ENCODE peak calls at places on chromosomes 4 and X, in six cellular contexts. One of them, this sample, is unnamed.
A peak's percentile ranks its signal among the peaks of the same experiment; 100 is the strongest.

GRCh38 chr4:105455998-105456397 is 17.9 kb downstream of the PPA2 start:
- DNase-seq in uterus: no peak
- DNase-seq in tibial artery: no peak
- DNase-seq in fibroblast of villous mesenchyme: peak; percentile 86
- DNase-seq in upper lobe of left lung: no peak
- DNase-seq in heart right ventricle: no peak
- DNase-seq in this sample: no peak

GRCh38 chr4:122921971-122922876 is at the start of gene NUDT6:
- DNase-seq in tibial artery: peak; percentile 75
- DNase-seq in fibroblast of villous mesenchyme: peak; percentile 69
- DNase-seq in uterus: peak; percentile 46
- DNase-seq in heart right ventricle: peak; percentile 63
- DNase-seq in upper lobe of left lung: peak; percentile 91
- DNase-seq in this sample: peak; percentile 73

GRCh38 chr4:183323295-183323694 is 1.1 kb upstream of the CLDN24 start:
- DNase-seq in upper lobe of left lung: no peak
- DNase-seq in heart right ventricle: no peak
- DNase-seq in uterus: no peak
- DNase-seq in tibial artery: no peak
- DNase-seq in fibroblast of villous mesenchyme: no peak
- DNase-seq in this sample: no peak

GRCh38 chr4:106601519-106601918 is 232.9 kb upstream of the GIMD1 start:
- DNase-seq in fibroblast of villous mesenchyme: peak; percentile 88
- DNase-seq in tibial artery: no peak
- DNase-seq in upper lobe of left lung: no peak
- DNase-seq in uterus: no peak
- DNase-seq in heart right ventricle: no peak
- DNase-seq in this sample: no peak

GRCh38 chr4:114603455-114603854 is 4.8 kb downstream of the UGT8 start:
- DNase-seq in uterus: no peak
- DNase-seq in heart right ventricle: no peak
- DNase-seq in fibroblast of villous mesenchyme: no peak
- DNase-seq in upper lobe of left lung: no peak
- DNase-seq in tibial artery: no peak
- DNase-seq in this sample: no peak

GRCh38 chrX:72101597-72102037 is 30.1 kb downstream of the RTL5 start:
- DNase-seq in upper lobe of left lung: no peak
- DNase-seq in tibial artery: no peak
- DNase-seq in uterus: no peak
- DNase-seq in fibroblast of villous mesenchyme: no peak
- DNase-seq in heart right ventricle: no peak
- DNase-seq in this sample: no peak

GRCh38 chrX:40097492-40098263 is at the start of gene BCOR:
- DNase-seq in tibial artery: peak; percentile 88
- DNase-seq in uterus: peak; percentile 76
- DNase-seq in upper lobe of left lung: peak; percentile 93
- DNase-seq in fibroblast of villous mesenchyme: peak; percentile 73
- DNase-seq in heart right ventricle: peak; percentile 80
- DNase-seq in this sample: no peak

GRCh38 chrX:42149281-42149680 is 225.9 kb upstream of the CASK start:
- DNase-seq in heart right ventricle: no peak
- DNase-seq in tibial artery: no peak
- DNase-seq in uterus: no peak
- DNase-seq in upper lobe of left lung: no peak
- DNase-seq in fibroblast of villous mesenchyme: no peak
- DNase-seq in this sample: no peak

GRCh38 chr4:121519236-121519838 is 138.5 kb upstream of the QRFPR start:
- DNase-seq in heart right ventricle: no peak
- DNase-seq in upper lobe of left lung: no peak
- DNase-seq in uterus: no peak
- DNase-seq in fibroblast of villous mesenchyme: no peak
- DNase-seq in tibial artery: no peak
- DNase-seq in this sample: no peak

GRCh38 chrX:110162867-110163266 is 155.0 kb downstream of the AMMECR1 start:
- DNase-seq in tibial artery: no peak
- DNase-seq in fibroblast of villous mesenchyme: no peak
- DNase-seq in uterus: no peak
- DNase-seq in upper lobe of left lung: no peak
- DNase-seq in heart right ventricle: no peak
- DNase-seq in this sample: no peak

GRCh38 chrX:8044861-8045434 is 117.7 kb upstream of the PNPLA4 start:
- DNase-seq in fibroblast of villous mesenchyme: peak; percentile 8
- DNase-seq in tibial artery: no peak
- DNase-seq in heart right ventricle: no peak
- DNase-seq in uterus: no peak
- DNase-seq in upper lobe of left lung: no peak
- DNase-seq in this sample: peak; percentile 37

GRCh38 chr4:21304061-21304541 is 603.8 kb downstream of the PACRGL start:
- DNase-seq in uterus: no peak
- DNase-seq in tibial artery: no peak
- DNase-seq in upper lobe of left lung: peak; percentile 77
- DNase-seq in heart right ventricle: no peak
- DNase-seq in fibroblast of villous mesenchyme: no peak
- DNase-seq in this sample: peak; percentile 73

GRCh38 chrX:153456161-153456560 is 10.3 kb upstream of the TREX2 start:
- DNase-seq in tibial artery: peak; percentile 10
- DNase-seq in upper lobe of left lung: no peak
- DNase-seq in heart right ventricle: peak; percentile 55
- DNase-seq in fibroblast of villous mesenchyme: no peak
- DNase-seq in uterus: no peak
- DNase-seq in this sample: peak; percentile 68

GRCh38 chrX:71095555-71095970 is at the start of gene FOXO4:
- DNase-seq in fibroblast of villous mesenchyme: peak; percentile 82
- DNase-seq in heart right ventricle: peak; percentile 90
- DNase-seq in uterus: peak; percentile 94
- DNase-seq in upper lobe of left lung: peak; percentile 96
- DNase-seq in tibial artery: peak; percentile 94
- DNase-seq in this sample: peak; percentile 95

GRCh38 chr4:52983563-52984303 is 121.6 kb downstream of the RASL11B start:
- DNase-seq in uterus: no peak
- DNase-seq in fibroblast of villous mesenchyme: peak; percentile 75
- DNase-seq in heart right ventricle: no peak
- DNase-seq in upper lobe of left lung: no peak
- DNase-seq in tibial artery: no peak
- DNase-seq in this sample: no peak

GRCh38 chr4:52984469-52984868 is 122.4 kb downstream of the RASL11B start:
- DNase-seq in fibroblast of villous mesenchyme: peak; percentile 56
- DNase-seq in tibial artery: no peak
- DNase-seq in upper lobe of left lung: no peak
- DNase-seq in uterus: no peak
- DNase-seq in heart right ventricle: no peak
- DNase-seq in this sample: no peak

GRCh38 chr4:52979020-52979419 is 116.9 kb downstream of the RASL11B start:
- DNase-seq in fibroblast of villous mesenchyme: peak; percentile 43
- DNase-seq in uterus: no peak
- DNase-seq in tibial artery: no peak
- DNase-seq in heart right ventricle: no peak
- DNase-seq in upper lobe of left lung: no peak
- DNase-seq in this sample: no peak

GRCh38 chr4:52979821-52980590 is 117.9 kb downstream of the RASL11B start:
- DNase-seq in tibial artery: no peak
- DNase-seq in uterus: no peak
- DNase-seq in heart right ventricle: no peak
- DNase-seq in fibroblast of villous mesenchyme: no peak
- DNase-seq in upper lobe of left lung: no peak
- DNase-seq in this sample: no peak

DNA sequence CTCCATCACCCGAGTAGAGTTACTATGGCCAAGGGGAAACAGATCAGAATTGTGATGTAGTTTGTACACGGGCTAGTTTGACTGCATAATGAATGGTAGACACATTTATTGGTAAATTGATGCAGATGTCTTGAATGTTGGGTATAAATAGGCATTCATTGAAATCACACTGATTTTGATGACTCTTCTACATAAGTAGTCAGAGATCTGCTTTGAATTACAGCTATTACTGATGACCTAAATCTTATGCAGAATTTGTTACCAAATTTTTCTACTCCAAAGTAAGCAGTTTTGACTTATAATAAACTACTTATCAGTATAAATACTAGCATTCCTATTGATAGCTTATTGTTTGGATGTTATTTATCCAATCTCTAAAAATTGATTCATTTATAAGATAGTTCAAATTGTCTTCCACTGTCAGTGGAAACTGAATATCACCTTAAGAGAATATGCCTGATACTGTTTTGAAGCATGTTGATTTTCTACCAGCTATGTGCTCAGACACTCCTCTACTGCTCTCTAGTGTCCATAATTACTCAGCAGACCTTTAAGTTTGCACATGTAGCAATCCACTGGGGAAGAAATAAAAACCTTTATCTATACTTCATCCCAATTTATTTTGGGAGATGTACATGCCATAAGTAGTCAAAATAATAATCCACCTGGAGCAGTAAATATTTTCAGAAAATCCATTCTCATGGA is 120.3 kb downstream of the RASL11B start:
- DNase-seq in uterus: no peak
- DNase-seq in fibroblast of villous mesenchyme: peak; percentile 75
- DNase-seq in tibial artery: no peak
- DNase-seq in heart right ventricle: no peak
- DNase-seq in upper lobe of left lung: no peak
- DNase-seq in this sample: no peak
- TF ChIP-seq CTCF in uterus: peak; percentile 60
- TF ChIP-seq CTCF in fibroblast of villous mesenchyme: peak; percentile 83
- TF ChIP-seq CTCF in tibial artery: peak; percentile 66
- TF ChIP-seq CTCF in heart right ventricle: peak; percentile 72
- TF ChIP-seq CTCF in upper lobe of left lung: peak; percentile 51
- TF ChIP-seq CTCF in this sample: peak; percentile 72

GRCh38 chr4:127737295-127737694 is 7.1 kb downstream of the SLC25A31 start:
- DNase-seq in uterus: no peak
- DNase-seq in tibial artery: no peak
- DNase-seq in upper lobe of left lung: no peak
- DNase-seq in fibroblast of villous mesenchyme: no peak
- DNase-seq in heart right ventricle: no peak
- DNase-seq in this sample: no peak

GRCh38 chr4:127730142-127730913 is at the start of gene SLC25A31:
- DNase-seq in upper lobe of left lung: peak; percentile 80
- DNase-seq in fibroblast of villous mesenchyme: no peak
- DNase-seq in uterus: no peak
- DNase-seq in tibial artery: no peak
- DNase-seq in heart right ventricle: no peak
- DNase-seq in this sample: no peak

GRCh38 chr4:127734976-127735375 is 4.8 kb downstream of the SLC25A31 start:
- DNase-seq in tibial artery: no peak
- DNase-seq in fibroblast of villous mesenchyme: no peak
- DNase-seq in upper lobe of left lung: no peak
- DNase-seq in uterus: no peak
- DNase-seq in heart right ventricle: no peak
- DNase-seq in this sample: no peak

GRCh38 chr4:127731406-127731805 is 1.2 kb downstream of the SLC25A31 start:
- DNase-seq in heart right ventricle: no peak
- DNase-seq in upper lobe of left lung: peak; percentile 33
- DNase-seq in uterus: no peak
- DNase-seq in fibroblast of villous mesenchyme: no peak
- DNase-seq in tibial artery: no peak
- DNase-seq in this sample: no peak

GRCh38 chr4:127732623-127733199 is 2.5 kb downstream of the SLC25A31 start:
- DNase-seq in tibial artery: no peak
- DNase-seq in upper lobe of left lung: no peak
- DNase-seq in uterus: no peak
- DNase-seq in fibroblast of villous mesenchyme: peak; percentile 49
- DNase-seq in heart right ventricle: no peak
- DNase-seq in this sample: no peak
- TF ChIP-seq CTCF in tibial artery: peak; percentile 62
- TF ChIP-seq CTCF in upper lobe of left lung: peak; percentile 46
- TF ChIP-seq CTCF in uterus: peak; percentile 55
- TF ChIP-seq CTCF in fibroblast of villous mesenchyme: peak; percentile 51
- TF ChIP-seq CTCF in heart right ventricle: peak; percentile 53
- TF ChIP-seq CTCF in this sample: peak; percentile 73

DNA sequence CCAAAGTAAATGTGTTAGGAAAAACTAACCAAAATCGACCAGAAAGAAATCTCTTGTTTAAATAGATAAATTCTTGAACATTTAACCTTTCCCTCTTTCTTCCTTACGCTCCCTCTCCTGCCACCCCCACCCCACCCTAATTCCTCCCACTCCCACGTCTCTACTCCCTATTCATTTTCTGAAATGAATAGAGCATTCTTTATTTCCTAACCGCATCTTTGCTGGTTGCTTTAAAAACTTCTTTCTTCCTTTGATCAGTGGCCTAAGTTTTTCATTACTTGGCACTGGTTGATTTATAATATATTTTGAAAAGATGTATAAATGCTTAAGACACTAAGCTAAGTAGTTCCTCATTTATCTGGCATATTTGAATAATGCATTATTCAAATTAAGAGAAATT is 33.9 kb downstream of the BMPR1B start:
- DNase-seq in fibroblast of villous mesenchyme: no peak
- DNase-seq in tibial artery: no peak
- DNase-seq in upper lobe of left lung: no peak
- DNase-seq in uterus: no peak
- DNase-seq in heart right ventricle: no peak
- DNase-seq in this sample: no peak
- TF ChIP-seq CTCF in fibroblast of villous mesenchyme: no peak
- TF ChIP-seq CTCF in tibial artery: no peak
- TF ChIP-seq CTCF in upper lobe of left lung: no peak
- TF ChIP-seq CTCF in uterus: no peak
- TF ChIP-seq CTCF in heart right ventricle: no peak
- TF ChIP-seq CTCF in this sample: no peak

GRCh38 chrX:125744914-125745313 is 421.2 kb downstream of the DCAF12L2 start:
- DNase-seq in heart right ventricle: no peak
- DNase-seq in tibial artery: no peak
- DNase-seq in upper lobe of left lung: no peak
- DNase-seq in fibroblast of villous mesenchyme: no peak
- DNase-seq in uterus: no peak
- DNase-seq in this sample: no peak
- TF ChIP-seq CTCF in heart right ventricle: peak; percentile 35
- TF ChIP-seq CTCF in tibial artery: no peak
- TF ChIP-seq CTCF in upper lobe of left lung: no peak
- TF ChIP-seq CTCF in fibroblast of villous mesenchyme: no peak
- TF ChIP-seq CTCF in uterus: no peak
- TF ChIP-seq CTCF in this sample: no peak

GRCh38 chr4:794911-795725 is 30.8 kb downstream of the CPLX1 start:
- DNase-seq in upper lobe of left lung: peak; percentile 79
- DNase-seq in uterus: no peak
- DNase-seq in fibroblast of villous mesenchyme: no peak
- DNase-seq in tibial artery: no peak
- DNase-seq in heart right ventricle: no peak
- DNase-seq in this sample: peak; percentile 61
- TF ChIP-seq CTCF in upper lobe of left lung: no peak
- TF ChIP-seq CTCF in uterus: no peak
- TF ChIP-seq CTCF in fibroblast of villous mesenchyme: no peak
- TF ChIP-seq CTCF in tibial artery: no peak
- TF ChIP-seq CTCF in heart right ventricle: no peak
- TF ChIP-seq CTCF in this sample: no peak

GRCh38 chrX:100611951-100612350 is 24.7 kb downstream of the TSPAN6 start:
- DNase-seq in fibroblast of villous mesenchyme: no peak
- DNase-seq in tibial artery: no peak
- DNase-seq in uterus: no peak
- DNase-seq in upper lobe of left lung: no peak
- DNase-seq in heart right ventricle: no peak
- DNase-seq in this sample: no peak

GRCh38 chrX:100606753-100607152 is 22.0 kb downstream of the TNMD start:
- DNase-seq in uterus: no peak
- DNase-seq in heart right ventricle: no peak
- DNase-seq in fibroblast of villous mesenchyme: no peak
- DNase-seq in tibial artery: no peak
- DNase-seq in upper lobe of left lung: no peak
- DNase-seq in this sample: no peak

GRCh38 chrX:100615015-100615414 is 21.6 kb downstream of the TSPAN6 start:
- DNase-seq in heart right ventricle: no peak
- DNase-seq in tibial artery: no peak
- DNase-seq in uterus: no peak
- DNase-seq in upper lobe of left lung: no peak
- DNase-seq in fibroblast of villous mesenchyme: peak; percentile 75
- DNase-seq in this sample: no peak

GRCh38 chrX:100609591-100609990 is 24.9 kb downstream of the TNMD start:
- DNase-seq in tibial artery: no peak
- DNase-seq in uterus: no peak
- DNase-seq in fibroblast of villous mesenchyme: no peak
- DNase-seq in heart right ventricle: no peak
- DNase-seq in upper lobe of left lung: no peak
- DNase-seq in this sample: no peak
- TF ChIP-seq CTCF in tibial artery: no peak
- TF ChIP-seq CTCF in uterus: no peak
- TF ChIP-seq CTCF in fibroblast of villous mesenchyme: peak; percentile 10
- TF ChIP-seq CTCF in heart right ventricle: no peak
- TF ChIP-seq CTCF in upper lobe of left lung: no peak
- TF ChIP-seq CTCF in this sample: no peak

This sample was measured in dorsolateral prefrontal cortex.